ENCODE peak calls at places on chromosomes 2 and 18, in ten cellular contexts. Z is upper lobe of left lung, A is IMR-90, P is brain microvascular endothelial cell, J is substantia nigra, O is SJSA1, W is small intestine, G is adrenal gland, U is right lobe of liver, X is colonic mucosa. V is an unnamed sample.

GRCh38 chr18:56785006-56785405 is 133.8 kb downstream of the WDR7 start:
- DNase-seq in Z (no peak), A (no peak), P (no peak), J (no peak), O (no peak), W (no peak), G (no peak), U (no peak), X (no peak), V (no peak)

GRCh38 chr18:78242796-78243195 is 736.8 kb upstream of the SALL3 start:
- DNase-seq in Z (no peak), A (no peak), P (no peak), J (no peak), O (no peak), W (no peak), G (no peak), U (no peak), X (no peak), V (no peak)

GRCh38 chr2:103656558-103656957 is 894.7 kb downstream of the TMEM182 start:
- DNase-seq in Z (no peak), A (no peak), P (no peak), J (no peak), O (no peak), W (no peak), G (no peak), U (no peak), X (no peak), V (no peak)

GRCh38 chr2:192087398-192087958 is 107.3 kb downstream of the TMEFF2 start:
- DNase-seq in Z (no peak), A (no peak), P (no peak), J (no peak), O (no peak), W (no peak), G (no peak), U (no peak), X (no peak), V (no peak)

GRCh38 chr2:231794383-231794782 is 8.1 kb downstream of the COPS7B start:
- DNase-seq in Z (no peak), A (no peak), P (no peak), J (no peak), O (no peak), W (no peak), G (no peak), U (no peak), X (no peak), V (no peak)

GRCh38 chr2:86037141-86037794 is 68.4 kb downstream of the POLR1A start:
- DNase-seq in Z (peak; percentile 72), A (peak; percentile 92), P (peak; percentile 35), J (no peak), O (no peak), W (no peak), G (peak; percentile 59), U (no peak), X (peak; percentile 52), V (peak; percentile 57)

GRCh38 chr18:37588289-37588688 is 22.7 kb upstream of the CELF4 start:
- DNase-seq in Z (no peak), A (no peak), P (no peak), J (no peak), O (no peak), W (no peak), G (no peak), U (no peak), X (no peak), V (no peak)

GRCh38 chr2:24164416-24164973 is 10.4 kb upstream of the FAM228A start:
- DNase-seq in Z (peak; percentile 68), A (no peak), P (peak; percentile 1), J (no peak), O (peak; percentile 34), W (peak; percentile 29), G (no peak), U (no peak), X (peak; percentile 24), V (no peak)

GRCh38 chr18:12027046-12027445 is 45.7 kb downstream of the IMPA2 start:
- DNase-seq in Z (peak; percentile 60), A (no peak), P (no peak), J (no peak), O (no peak), W (no peak), G (peak; percentile 86), U (peak; percentile 91), X (no peak), V (no peak)

GRCh38 chr2:217399288-217399687 is 539.4 kb upstream of the TNP1 start:
- DNase-seq in Z (no peak), A (peak; percentile 88), P (peak; percentile 79), J (no peak), O (peak; percentile 30), W (no peak), G (no peak), U (no peak), X (no peak), V (no peak)

GRCh38 chr2:216838146-216838545 is 21.7 kb downstream of the TNP1 start:
- DNase-seq in Z (peak; percentile 13), A (peak; percentile 70), P (peak; percentile 48), J (no peak), O (no peak), W (no peak), G (no peak), U (no peak), X (no peak), V (no peak)

GRCh38 chr18:23856466-23857175 is 157.9 kb upstream of the TTC39C start:
- DNase-seq in Z (no peak), A (peak; percentile 21), P (no peak), J (no peak), O (no peak), W (no peak), G (no peak), U (no peak), X (no peak), V (no peak)
- H3K27ac ChIP-seq in Z (no peak overlapping the region), A (no peak overlapping the region), P (no peak overlapping the region), J (no peak overlapping the region), O (no peak overlapping the region), W (no peak overlapping the region), G (no peak overlapping the region), U (no peak overlapping the region), X (no peak overlapping the region), V (no peak overlapping the region)

GRCh38 chr2:65164379-65165023 is 34.6 kb upstream of the RAB1A start:
- DNase-seq in Z (no peak), A (peak; percentile 19), P (no peak), J (no peak), O (no peak), W (no peak), G (peak; percentile 25), U (no peak), X (no peak), V (no peak)
- H3K27ac ChIP-seq in Z (peak overlapping the region; percentile 36), A (no peak overlapping the region), P (no peak overlapping the region), J (no peak overlapping the region), O (no peak overlapping the region), W (no peak overlapping the region), G (no peak overlapping the region), U (no peak overlapping the region), X (no peak overlapping the region), V (peak overlapping the region; percentile 4)

DNA sequence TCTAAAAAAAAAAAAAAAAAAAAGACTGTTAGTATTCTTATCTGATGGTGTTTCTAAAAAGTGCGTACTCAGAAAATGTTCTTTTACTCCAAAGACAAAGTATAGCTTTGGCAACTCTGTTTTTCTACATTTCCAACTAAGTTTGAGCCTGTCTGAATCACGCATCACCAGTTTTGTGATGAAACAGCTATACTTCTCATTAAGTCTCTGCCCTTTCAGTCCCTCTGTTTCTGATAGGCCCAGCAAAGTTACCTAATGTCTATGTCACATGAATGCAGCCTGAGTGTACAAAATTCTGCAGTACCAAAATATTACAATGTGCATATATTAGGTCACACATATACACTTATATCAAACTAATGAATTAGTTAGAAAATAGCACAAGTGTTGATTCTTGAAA is 22.4 kb downstream of the TWSG1 start:
- DNase-seq in Z (no peak), A (no peak), P (no peak), J (no peak), O (no peak), W (no peak), G (no peak), U (no peak), X (no peak), V (no peak)
- H3K27ac ChIP-seq in Z (no peak overlapping the region), A (no peak overlapping the region), P (no peak overlapping the region), J (no peak overlapping the region), O (no peak overlapping the region), W (no peak overlapping the region), G (no peak overlapping the region), U (no peak overlapping the region), X (no peak overlapping the region), V (no peak overlapping the region)

GRCh38 chr2:27993950-27994728 is 103.6 kb downstream of the BABAM2 start:
- DNase-seq in Z (no peak), A (no peak), P (no peak), J (no peak), O (no peak), W (no peak), G (no peak), U (no peak), X (no peak), V (no peak)
- H3K27ac ChIP-seq in Z (no peak overlapping the region), A (no peak overlapping the region), P (no peak overlapping the region), J (no peak overlapping the region), O (no peak overlapping the region), W (no peak overlapping the region), G (no peak overlapping the region), U (no peak overlapping the region), X (no peak overlapping the region), V (no peak overlapping the region)

GRCh38 chr2:74524955-74525716 is 895 bp downstream of the DQX1 start:
- DNase-seq in Z (no peak), A (no peak), P (no peak), J (no peak), O (no peak), W (no peak), G (no peak), U (no peak), X (no peak), V (no peak)

GRCh38 chr2:74528600-74529356 is 728 bp downstream of the AUP1 start:
- DNase-seq in Z (no peak), A (no peak), P (no peak), J (no peak), O (no peak), W (no peak), G (no peak), U (no peak), X (no peak), V (no peak)

GRCh38 chr2:74527741-74528140 is 1.7 kb upstream of the DQX1 start:
- DNase-seq in Z (no peak), A (no peak), P (no peak), J (no peak), O (no peak), W (no peak), G (no peak), U (no peak), X (no peak), V (no peak)

GRCh38 chr2:74525717-74526648 is at the start of gene DQX1:
- DNase-seq in Z (no peak), A (peak; percentile 41), P (no peak), J (no peak), O (no peak), W (peak; percentile 99), G (no peak), U (no peak), X (peak; percentile 87), V (no peak)

GRCh38 chr2:74526649-74527230 is 709 bp upstream of the DQX1 start:
- DNase-seq in Z (no peak), A (no peak), P (no peak), J (no peak), O (no peak), W (no peak), G (no peak), U (no peak), X (no peak), V (no peak)
- H3K27ac ChIP-seq in Z (no peak overlapping the region), A (no peak overlapping the region), P (no peak overlapping the region), J (no peak overlapping the region), O (no peak overlapping the region), W (no peak overlapping the region), G (no peak overlapping the region), U (no peak overlapping the region), X (no peak overlapping the region), V (no peak overlapping the region)